ENCODE peak calls at places on chromosomes 6 and 20, in nine cellular contexts. One of them, this sample, is unnamed.
A peak's percentile ranks its signal among the peaks of the same experiment; 100 is the strongest.

GRCh38 chr6:161257778-161258457 is 15.9 kb downstream of the AGPAT4 start:
- DNase-seq in RCC 7860: peak; percentile 83
- DNase-seq in RWPE1: peak; percentile 23
- DNase-seq in substantia nigra: no peak
- DNase-seq in T47D: no peak
- DNase-seq in stimulated activated CD4-positive, alpha-beta T cell treated with anti-CD3 and anti-CD28 coated beads, Interleukin-12 subunit alpha, Interleukin-12 subunit beta, amount 100 ng/mL, for 48 hours: no peak
- DNase-seq in NCI-H1092 treated with DMSO at 0.1 percent for 48 hours: no peak
- DNase-seq in T-helper 2 cell: no peak
- DNase-seq in natural killer cell treated with Interleukin-12 subunit alpha and Interleukin-12 subunit beta and Interleukin-15 and Interleukin-18, amount 100 ng/mL, for 72 hours: no peak
- DNase-seq in this sample: no peak

GRCh38 chr20:18692453-18692852 is 104.6 kb downstream of the DTD1 start:
- DNase-seq in RWPE1: no peak
- DNase-seq in T47D: peak; percentile 16
- DNase-seq in substantia nigra: no peak
- DNase-seq in RCC 7860: no peak
- DNase-seq in T-helper 2 cell: no peak
- DNase-seq in NCI-H1092 treated with DMSO at 0.1 percent for 48 hours: no peak
- DNase-seq in stimulated activated CD4-positive, alpha-beta T cell treated with anti-CD3 and anti-CD28 coated beads, Interleukin-12 subunit alpha, Interleukin-12 subunit beta, amount 100 ng/mL, for 48 hours: no peak
- DNase-seq in natural killer cell treated with Interleukin-12 subunit alpha and Interleukin-12 subunit beta and Interleukin-15 and Interleukin-18, amount 100 ng/mL, for 72 hours: no peak
- DNase-seq in this sample: no peak

GRCh38 chr6:98844244-98845161 is 10.1 kb downstream of the POU3F2 start:
- DNase-seq in natural killer cell treated with Interleukin-12 subunit alpha and Interleukin-12 subunit beta and Interleukin-15 and Interleukin-18, amount 100 ng/mL, for 72 hours: no peak
- DNase-seq in T-helper 2 cell: no peak
- DNase-seq in T47D: no peak
- DNase-seq in stimulated activated CD4-positive, alpha-beta T cell treated with anti-CD3 and anti-CD28 coated beads, Interleukin-12 subunit alpha, Interleukin-12 subunit beta, amount 100 ng/mL, for 48 hours: no peak
- DNase-seq in NCI-H1092 treated with DMSO at 0.1 percent for 48 hours: no peak
- DNase-seq in RCC 7860: no peak
- DNase-seq in RWPE1: no peak
- DNase-seq in substantia nigra: no peak
- DNase-seq in this sample: no peak

GRCh38 chr6:28347119-28347518 is 2.6 kb upstream of the ZKSCAN3 start:
- DNase-seq in RCC 7860: no peak
- DNase-seq in stimulated activated CD4-positive, alpha-beta T cell treated with anti-CD3 and anti-CD28 coated beads, Interleukin-12 subunit alpha, Interleukin-12 subunit beta, amount 100 ng/mL, for 48 hours: no peak
- DNase-seq in NCI-H1092 treated with DMSO at 0.1 percent for 48 hours: no peak
- DNase-seq in natural killer cell treated with Interleukin-12 subunit alpha and Interleukin-12 subunit beta and Interleukin-15 and Interleukin-18, amount 100 ng/mL, for 72 hours: no peak
- DNase-seq in T-helper 2 cell: no peak
- DNase-seq in substantia nigra: no peak
- DNase-seq in T47D: no peak
- DNase-seq in RWPE1: no peak
- DNase-seq in this sample: no peak

GRCh38 chr20:61953037-61953788 is 112.5 kb downstream of the TAF4 start:
- DNase-seq in stimulated activated CD4-positive, alpha-beta T cell treated with anti-CD3 and anti-CD28 coated beads, Interleukin-12 subunit alpha, Interleukin-12 subunit beta, amount 100 ng/mL, for 48 hours: no peak
- DNase-seq in natural killer cell treated with Interleukin-12 subunit alpha and Interleukin-12 subunit beta and Interleukin-15 and Interleukin-18, amount 100 ng/mL, for 72 hours: no peak
- DNase-seq in T47D: no peak
- DNase-seq in T-helper 2 cell: no peak
- DNase-seq in RWPE1: no peak
- DNase-seq in substantia nigra: no peak
- DNase-seq in RCC 7860: no peak
- DNase-seq in NCI-H1092 treated with DMSO at 0.1 percent for 48 hours: no peak
- DNase-seq in this sample: no peak

GRCh38 chr6:29790626-29791025 is 37.0 kb upstream of the HLA-G start:
- DNase-seq in natural killer cell treated with Interleukin-12 subunit alpha and Interleukin-12 subunit beta and Interleukin-15 and Interleukin-18, amount 100 ng/mL, for 72 hours: no peak
- DNase-seq in stimulated activated CD4-positive, alpha-beta T cell treated with anti-CD3 and anti-CD28 coated beads, Interleukin-12 subunit alpha, Interleukin-12 subunit beta, amount 100 ng/mL, for 48 hours: no peak
- DNase-seq in T47D: no peak
- DNase-seq in RCC 7860: peak; percentile 77
- DNase-seq in RWPE1: peak; percentile 86
- DNase-seq in NCI-H1092 treated with DMSO at 0.1 percent for 48 hours: no peak
- DNase-seq in substantia nigra: no peak
- DNase-seq in T-helper 2 cell: no peak
- DNase-seq in this sample: no peak

GRCh38 chr20:53080969-53081871 is 109.1 kb downstream of the TSHZ2 start:
- DNase-seq in natural killer cell treated with Interleukin-12 subunit alpha and Interleukin-12 subunit beta and Interleukin-15 and Interleukin-18, amount 100 ng/mL, for 72 hours: no peak
- DNase-seq in NCI-H1092 treated with DMSO at 0.1 percent for 48 hours: no peak
- DNase-seq in RCC 7860: peak; percentile 44
- DNase-seq in stimulated activated CD4-positive, alpha-beta T cell treated with anti-CD3 and anti-CD28 coated beads, Interleukin-12 subunit alpha, Interleukin-12 subunit beta, amount 100 ng/mL, for 48 hours: no peak
- DNase-seq in T47D: peak; percentile 28
- DNase-seq in T-helper 2 cell: peak; percentile 81
- DNase-seq in RWPE1: peak; percentile 86
- DNase-seq in substantia nigra: no peak
- DNase-seq in this sample: peak; percentile 4

GRCh38 chr6:32108094-32108627 is 977 bp downstream of the TNXB start:
- DNase-seq in T47D: no peak
- DNase-seq in T-helper 2 cell: no peak
- DNase-seq in stimulated activated CD4-positive, alpha-beta T cell treated with anti-CD3 and anti-CD28 coated beads, Interleukin-12 subunit alpha, Interleukin-12 subunit beta, amount 100 ng/mL, for 48 hours: no peak
- DNase-seq in NCI-H1092 treated with DMSO at 0.1 percent for 48 hours: no peak
- DNase-seq in RWPE1: peak; percentile 42
- DNase-seq in substantia nigra: no peak
- DNase-seq in RCC 7860: no peak
- DNase-seq in natural killer cell treated with Interleukin-12 subunit alpha and Interleukin-12 subunit beta and Interleukin-15 and Interleukin-18, amount 100 ng/mL, for 72 hours: no peak
- DNase-seq in this sample: no peak

GRCh38 chr20:57372581-57373350 is 18.4 kb upstream of the RBM38 start:
- DNase-seq in T-helper 2 cell: no peak
- DNase-seq in T47D: no peak
- DNase-seq in NCI-H1092 treated with DMSO at 0.1 percent for 48 hours: no peak
- DNase-seq in natural killer cell treated with Interleukin-12 subunit alpha and Interleukin-12 subunit beta and Interleukin-15 and Interleukin-18, amount 100 ng/mL, for 72 hours: no peak
- DNase-seq in RWPE1: no peak
- DNase-seq in RCC 7860: no peak
- DNase-seq in substantia nigra: no peak
- DNase-seq in stimulated activated CD4-positive, alpha-beta T cell treated with anti-CD3 and anti-CD28 coated beads, Interleukin-12 subunit alpha, Interleukin-12 subunit beta, amount 100 ng/mL, for 48 hours: no peak
- DNase-seq in this sample: no peak

GRCh38 chr6:96002576-96002910 is 13.2 kb upstream of the FUT9 start:
- DNase-seq in T47D: no peak
- DNase-seq in natural killer cell treated with Interleukin-12 subunit alpha and Interleukin-12 subunit beta and Interleukin-15 and Interleukin-18, amount 100 ng/mL, for 72 hours: no peak
- DNase-seq in stimulated activated CD4-positive, alpha-beta T cell treated with anti-CD3 and anti-CD28 coated beads, Interleukin-12 subunit alpha, Interleukin-12 subunit beta, amount 100 ng/mL, for 48 hours: no peak
- DNase-seq in substantia nigra: no peak
- DNase-seq in T-helper 2 cell: no peak
- DNase-seq in NCI-H1092 treated with DMSO at 0.1 percent for 48 hours: no peak
- DNase-seq in RWPE1: no peak
- DNase-seq in RCC 7860: no peak
- DNase-seq in this sample: no peak

GRCh38 chr6:170433163-170434095 is 119.7 kb downstream of the PSMB1 start:
- DNase-seq in RCC 7860: no peak
- DNase-seq in T-helper 2 cell: no peak
- DNase-seq in NCI-H1092 treated with DMSO at 0.1 percent for 48 hours: no peak
- DNase-seq in RWPE1: no peak
- DNase-seq in natural killer cell treated with Interleukin-12 subunit alpha and Interleukin-12 subunit beta and Interleukin-15 and Interleukin-18, amount 100 ng/mL, for 72 hours: no peak
- DNase-seq in stimulated activated CD4-positive, alpha-beta T cell treated with anti-CD3 and anti-CD28 coated beads, Interleukin-12 subunit alpha, Interleukin-12 subunit beta, amount 100 ng/mL, for 48 hours: no peak
- DNase-seq in substantia nigra: no peak
- DNase-seq in T47D: no peak
- DNase-seq in this sample: no peak

GRCh38 chr20:41249371-41249770 is 68.2 kb downstream of the ZHX3 start:
- DNase-seq in natural killer cell treated with Interleukin-12 subunit alpha and Interleukin-12 subunit beta and Interleukin-15 and Interleukin-18, amount 100 ng/mL, for 72 hours: no peak
- DNase-seq in T-helper 2 cell: no peak
- DNase-seq in T47D: no peak
- DNase-seq in stimulated activated CD4-positive, alpha-beta T cell treated with anti-CD3 and anti-CD28 coated beads, Interleukin-12 subunit alpha, Interleukin-12 subunit beta, amount 100 ng/mL, for 48 hours: no peak
- DNase-seq in RCC 7860: peak; percentile 77
- DNase-seq in NCI-H1092 treated with DMSO at 0.1 percent for 48 hours: no peak
- DNase-seq in RWPE1: peak; percentile 92
- DNase-seq in substantia nigra: no peak
- DNase-seq in this sample: peak; percentile 73

GRCh38 chr6:97032950-97033349 is 108.4 kb downstream of the KLHL32 start:
- DNase-seq in natural killer cell treated with Interleukin-12 subunit alpha and Interleukin-12 subunit beta and Interleukin-15 and Interleukin-18, amount 100 ng/mL, for 72 hours: no peak
- DNase-seq in stimulated activated CD4-positive, alpha-beta T cell treated with anti-CD3 and anti-CD28 coated beads, Interleukin-12 subunit alpha, Interleukin-12 subunit beta, amount 100 ng/mL, for 48 hours: no peak
- DNase-seq in RCC 7860: no peak
- DNase-seq in substantia nigra: no peak
- DNase-seq in RWPE1: no peak
- DNase-seq in NCI-H1092 treated with DMSO at 0.1 percent for 48 hours: no peak
- DNase-seq in T-helper 2 cell: no peak
- DNase-seq in T47D: no peak
- DNase-seq in this sample: no peak